ENCODE peak calls at places on chromosomes 7 and 10, in five cellular contexts. N is cardiac fibroblast, B is brain pericyte, J is NCI-H2029, X is GM10248. M is an unnamed sample.
A peak's percentile ranks its signal among the peaks of the same experiment; 100 is the strongest.

GRCh38 chr7:47551550-47552121 is 30.3 kb downstream of the TNS3 start:
- DNase-seq in B (no peak), J (no peak), N (no peak), X (no peak), M (no peak)

GRCh38 chr7:15557186-15557585 is 4.6 kb downstream of the AGMO start:
- DNase-seq in B (no peak), N (peak; percentile 40), X (no peak), J (no peak), M (no peak)

GRCh38 chr10:125076891-125077643 is 83.3 kb downstream of the CTBP2 start:
- DNase-seq in B (no peak), J (no peak), N (peak; percentile 70), X (no peak), M (no peak)

GRCh38 chr7:11203688-11204087 is 230.0 kb downstream of the PHF14 start:
- DNase-seq in J (no peak), X (no peak), B (no peak), N (no peak), M (no peak)

GRCh38 chr10:72106896-72107295 is 18.5 kb upstream of the SPOCK2 start:
- DNase-seq in J (no peak), N (no peak), B (no peak), X (no peak), M (no peak)

GRCh38 chr7:92135100-92135429 is 788 bp upstream of the CYP51A1 start:
- DNase-seq in N (no peak), X (peak; percentile 20), J (no peak), B (no peak), M (peak; percentile 31)

GRCh38 chr7:140322759-140323158 is 75.6 kb downstream of the SLC37A3 start:
- DNase-seq in J (no peak), B (no peak), N (no peak), X (no peak), M (no peak)

GRCh38 chr10:88428442-88428841 is 154.7 kb downstream of the RNLS start:
- DNase-seq in N (peak; percentile 55), X (no peak), B (no peak), J (no peak), M (no peak)

GRCh38 chr7:108575156-108575555 is 5.5 kb downstream of the DNAJB9 start:
- DNase-seq in B (no peak), N (no peak), X (no peak), J (no peak), M (no peak)

GRCh38 chr10:126049741-126050140 is 153.4 kb downstream of the FANK1 start:
- DNase-seq in J (no peak), B (no peak), X (peak; percentile 5), N (peak; percentile 81), M (no peak)

GRCh38 chr10:59611048-59611447 is 98.6 kb downstream of the SLC16A9 start:
- DNase-seq in N (no peak), B (no peak), J (no peak), X (no peak), M (no peak)

GRCh38 chr7:151872531-151873401 is 4.1 kb downstream of the PRKAG2 start:
- DNase-seq in N (no peak), B (no peak), X (no peak), J (no peak), M (no peak)

GRCh38 chr10:70740441-70741288 is 44.5 kb downstream of the TBATA start:
- DNase-seq in N (no peak), J (no peak), X (no peak), B (no peak), M (no peak)

GRCh38 chr10:13787015-13787421 is 200.3 kb downstream of the PRPF18 start:
- DNase-seq in B (no peak), N (peak; percentile 91), J (no peak), X (peak; percentile 76), M (no peak)

GRCh38 chr10:114492351-114493037 is 88.2 kb upstream of the AFAP1L2 start:
- DNase-seq in B (no peak), J (no peak), N (no peak), X (no peak), M (no peak)

GRCh38 chr7:98287486-98287959 is 6.0 kb downstream of the BRI3 start:
- DNase-seq in N (no peak), J (no peak), X (no peak), B (no peak), M (peak; percentile 68)

GRCh38 chr7:128836729-128837348 is 6.6 kb downstream of the FLNC start:
- DNase-seq in N (no peak), J (no peak), B (no peak), X (no peak), M (no peak)

GRCh38 chr7:12549106-12549505 is 21.4 kb upstream of the SCIN start:
- DNase-seq in X (no peak), N (peak; percentile 55), J (no peak), B (no peak), M (no peak)

GRCh38 chr10:124744047-124744687 is at the start of gene FAM53B:
- DNase-seq in B (no peak), X (peak; percentile 86), J (peak; percentile 49), N (peak; percentile 71), M (peak; percentile 78)

M was measured in lung.